ENCODE peak calls at places on chromosomes 5 and 9, in four cellular contexts. Z is IMR-90, M is K562, N is endothelial cell of umbilical vein. E is an unnamed sample. For H3K9me1, the result is how much of the 10 kb centered on the place peaks cover.

GRCh38 chr9:106859957-106860715 is 2.8 kb upstream of the ZNF462 start:
- DNase-seq in Z (no peak), N (peak), M (no peak), E (no peak)

GRCh38 chr9:116870566-116870965 is 183.5 kb downstream of the TRIM32 start:
- DNase-seq in N (no peak), Z (no peak), M (no peak), E (peak)

GRCh38 chr5:167853421-167853820 is 438.0 kb upstream of the WWC1 start:
- DNase-seq in M (no peak), N (no peak), Z (peak), E (no peak)

GRCh38 chr9:2291980-2292704 is 277.0 kb downstream of the SMARCA2 start:
- DNase-seq in Z (no peak), M (no peak), N (no peak), E (peak)

GRCh38 chr5:135015942-135016341 is 18.1 kb downstream of the PITX1 start:
- DNase-seq in N (no peak), M (no peak), Z (no peak), E (no peak)

GRCh38 chr9:15299374-15299939 is 7.6 kb downstream of the TTC39B start:
- DNase-seq in Z (no peak), M (no peak), N (no peak), E (no peak)

GRCh38 chr9:73805111-73805510 is 653.4 kb downstream of the ANXA1 start:
- DNase-seq in M (no peak), N (no peak), Z (no peak), E (no peak)

GRCh38 chr5:19853616-19854240 is 134.3 kb downstream of the CDH18 start:
- DNase-seq in Z (peak), M (no peak), N (no peak), E (peak)

GRCh38 chr5:68652507-68652906 is 437.0 kb downstream of the PIK3R1 start:
- DNase-seq in N (no peak), Z (no peak), M (no peak), E (no peak)

GRCh38 chr5:141434006-141434405 is 3.7 kb downstream of the PCDHGA12 start:
- DNase-seq in N (no peak), Z (peak), M (no peak), E (no peak)

GRCh38 chr5:91245871-91246270 is 137.2 kb downstream of the ARRDC3 start:
- DNase-seq in M (no peak), Z (peak), N (no peak), E (no peak)

GRCh38 chr9:92706218-92706940 is 36.4 kb upstream of the IPPK start:
- DNase-seq in Z (no peak), M (peak), N (peak), E (no peak)

GRCh38 chr5:98460536-98460935 is 312.9 kb upstream of the RGMB start:
- DNase-seq in M (no peak), N (no peak), Z (peak), E (no peak)

GRCh38 chr9:36987891-36988290 is 46.2 kb downstream of the PAX5 start:
- DNase-seq in N (no peak), Z (peak), M (no peak), E (no peak)

GRCh38 chr9:107316795-107317661 is 33.9 kb downstream of the RAD23B start:
- DNase-seq in M (no peak), Z (no peak), N (no peak), E (no peak)

GRCh38 chr5:8700222-8700621 is 831.3 kb downstream of the MTRR start:
- DNase-seq in M (no peak), Z (peak), N (no peak), E (no peak)

GRCh38 chr9:34253460-34253837 is 74.6 kb downstream of the UBAP1 start:
- DNase-seq in N (no peak), M (no peak), Z (peak), E (no peak)
- TF ChIP-seq CTCF in N (no peak), M (peak), Z (peak), E (peak)

GRCh38 chr5:1215320-1216096 is 9.7 kb upstream of the SLC6A18 start:
- DNase-seq in N (no peak), Z (no peak), M (no peak), E (no peak)
- H3K4me2 ChIP-seq in N (no peak), Z (no peak), M (no peak), E (no peak)

DNA sequence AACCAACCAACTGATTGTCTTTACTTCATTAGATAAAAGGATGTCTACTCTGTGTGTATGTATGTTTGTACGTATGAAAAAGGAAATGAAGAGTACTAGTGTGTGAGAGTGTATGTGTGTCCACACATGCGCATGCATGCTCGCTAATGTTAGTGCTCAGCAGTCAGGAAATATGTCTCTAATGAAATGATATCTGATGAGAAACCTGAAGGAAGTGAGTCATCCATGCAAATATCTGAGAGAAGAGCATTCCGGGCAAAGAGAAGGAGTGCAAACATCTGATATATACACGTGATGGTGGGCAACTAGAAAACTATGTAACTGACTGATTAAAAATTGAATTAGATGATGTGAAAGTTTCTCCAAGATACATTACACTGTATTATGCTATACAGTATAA is 29.6 kb upstream of the UGCG start:
- DNase-seq in M (peak), N (peak), Z (peak), E (peak)
- H3K9me1 ChIP-seq in M (under half), N (under half), Z (under half), E (under half)

GRCh38 chr9:99515087-99515486 is 293.0 kb downstream of the SEC61B start:
- DNase-seq in M (no peak), Z (no peak), N (no peak), E (no peak)

GRCh38 chr9:99509900-99510299 is 287.8 kb downstream of the SEC61B start:
- DNase-seq in M (no peak), N (no peak), Z (no peak), E (no peak)

GRCh38 chr9:99509291-99509826 is 287.3 kb downstream of the SEC61B start:
- DNase-seq in N (no peak), M (no peak), Z (no peak), E (no peak)

GRCh38 chr9:99513441-99514112 is 291.5 kb downstream of the SEC61B start:
- DNase-seq in Z (no peak), M (no peak), N (no peak), E (no peak)

DNA sequence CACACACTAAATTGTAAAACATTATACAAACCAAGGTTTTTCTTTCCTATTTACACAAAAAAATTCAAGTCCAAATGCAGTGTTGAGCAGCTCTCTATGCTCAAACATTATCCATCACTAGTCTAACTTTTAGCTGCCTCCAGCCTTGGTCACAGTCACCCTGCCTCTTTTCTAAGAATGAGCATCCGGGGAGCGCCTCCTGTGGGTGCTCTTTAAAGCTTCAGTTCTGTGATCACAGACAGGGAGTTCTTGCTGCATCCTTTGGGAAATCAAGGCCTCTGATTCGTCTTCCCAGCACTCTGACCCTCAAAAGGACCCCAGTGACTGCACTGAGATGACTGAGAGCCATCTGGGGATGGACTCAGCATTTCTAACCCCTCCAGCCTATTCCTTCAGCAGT is 289.6 kb downstream of the SEC61B start:
- DNase-seq in M (no peak), N (no peak), Z (no peak), E (no peak)
- TF ChIP-seq CTCF in M (peak), N (no peak), Z (peak), E (no peak)

GRCh38 chr9:12956261-12956660 is 181.4 kb downstream of the LURAP1L start:
- DNase-seq in M (no peak), Z (no peak), N (no peak), E (no peak)
- H3K4me2 ChIP-seq in M (no peak), Z (no peak), N (no peak), E (no peak)

DNA sequence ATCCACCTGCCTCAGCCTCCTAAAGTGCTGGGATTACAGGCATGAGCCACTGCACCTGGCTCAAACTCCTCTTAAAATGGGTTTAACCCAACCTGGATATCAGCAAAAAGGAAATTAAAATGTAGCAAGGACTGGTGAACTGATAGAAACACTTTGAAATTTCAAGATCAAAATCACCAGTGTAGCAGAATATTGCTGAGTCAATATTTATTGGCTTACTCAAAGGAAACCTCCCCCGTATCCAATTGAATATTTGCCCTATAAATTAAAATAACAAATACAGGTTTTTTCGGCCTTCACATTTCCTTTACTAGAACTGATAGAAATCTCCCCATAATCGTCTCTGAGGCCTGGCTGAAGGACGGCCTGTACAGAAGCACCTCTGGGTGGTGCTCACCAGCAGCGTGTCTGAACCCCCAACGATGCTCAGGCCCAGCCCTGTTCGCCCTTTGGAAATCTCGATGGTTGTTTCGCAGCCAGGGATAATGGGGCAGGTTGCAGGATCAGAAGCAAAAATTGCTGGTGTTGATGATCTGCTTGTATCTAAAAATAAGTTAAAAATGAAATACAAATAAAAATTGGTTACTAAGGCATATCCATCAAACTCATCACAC is 156.6 kb downstream of the MPDZ start:
- DNase-seq in N (no peak), M (no peak), Z (no peak), E (no peak)
- H3K9me1 ChIP-seq in N (under half), M (under half), Z (under half), E (under half)

GRCh38 chr9:38332625-38333024 is 59.9 kb upstream of the ALDH1B1 start:
- DNase-seq in Z (no peak), N (no peak), M (no peak), E (no peak)

GRCh38 chr9:38335686-38336085 is 56.8 kb upstream of the ALDH1B1 start:
- DNase-seq in Z (no peak), M (no peak), N (no peak), E (no peak)

GRCh38 chr9:38336341-38336740 is 56.2 kb upstream of the ALDH1B1 start:
- DNase-seq in N (no peak), M (no peak), Z (no peak), E (no peak)

GRCh38 chr9:38333047-38333446 is 59.5 kb upstream of the ALDH1B1 start:
- DNase-seq in M (no peak), N (no peak), Z (peak), E (no peak)

DNA sequence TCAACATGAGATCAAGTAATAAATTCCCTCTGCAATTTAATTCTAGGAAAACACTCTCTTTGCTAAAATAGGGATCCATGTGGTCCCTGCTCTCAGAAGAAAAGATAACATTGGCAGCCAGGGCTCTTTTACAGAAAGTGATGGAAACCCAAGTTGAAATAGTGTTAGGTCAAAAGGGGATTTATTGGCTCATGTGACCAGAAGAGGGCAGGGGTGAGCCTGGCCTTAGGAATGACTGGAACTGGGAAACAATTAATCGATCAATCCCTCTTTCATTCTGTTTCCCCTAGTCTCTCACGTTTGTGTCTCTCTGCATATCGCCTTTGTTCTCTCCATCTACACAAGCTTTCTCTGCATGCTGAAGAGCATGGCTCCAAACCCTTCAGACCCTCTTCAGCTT is 58.3 kb upstream of the ALDH1B1 start:
- DNase-seq in M (peak), N (no peak), Z (no peak), E (no peak)
- TF ChIP-seq CTCF in M (peak), N (peak), Z (no peak), E (no peak)